ENCODE peak calls at places on chromosomes 5 and 9, in five cellular contexts. W is CD8-positive, alpha-beta T cell; D is right lobe of liver; I is GM13976; K is kidney epithelial cell. S is an unnamed sample.

GRCh38 chr5:66828551-66829421 is 232.6 kb downstream of the MAST4 start:
- DNase-seq in W (peak; percentile 55), K (peak; percentile 81), I (no peak), D (peak; percentile 58), S (peak; percentile 72)

GRCh38 chr5:76084496-76085285 is 1.5 kb downstream of the SV2C start:
- DNase-seq in D (no peak), K (no peak), I (peak; percentile 33), W (no peak), S (no peak)

GRCh38 chr9:131677445-131678180 is 62.3 kb downstream of the RAPGEF1 start:
- DNase-seq in D (no peak), W (no peak), I (no peak), K (no peak), S (no peak)

GRCh38 chr9:126421567-126422428 is 95.2 kb downstream of the MVB12B start:
- DNase-seq in K (no peak), I (no peak), W (no peak), D (no peak), S (no peak)

GRCh38 chr9:127061411-127061810 is 61.0 kb downstream of the ANGPTL2 start:
- DNase-seq in D (no peak), W (no peak), I (no peak), K (no peak), S (no peak)

GRCh38 chr5:11277323-11277722 is 516.3 kb upstream of the DAP start:
- DNase-seq in K (no peak), D (no peak), I (no peak), W (no peak), S (no peak)

GRCh38 chr9:16912197-16912596 is 41.7 kb upstream of the BNC2 start:
- DNase-seq in W (no peak), D (no peak), K (no peak), I (no peak), S (no peak)

GRCh38 chr9:4238522-4238921 is 61.3 kb downstream of the GLIS3 start:
- DNase-seq in K (peak; percentile 69), I (no peak), D (no peak), W (no peak), S (no peak)

GRCh38 chr5:73436535-73437125 is 11.9 kb downstream of the FOXD1 start:
- DNase-seq in K (no peak), I (peak; percentile 39), W (no peak), D (no peak), S (no peak)

GRCh38 chr9:83432104-83432627 is 106.0 kb downstream of the FRMD3 start:
- DNase-seq in I (no peak), D (peak; percentile 60), K (peak; percentile 29), W (no peak), S (no peak)

GRCh38 chr9:70677336-70677735 is 262.9 kb upstream of the KLF9 start:
- DNase-seq in I (no peak), K (no peak), W (no peak), D (no peak), S (no peak)

DNA sequence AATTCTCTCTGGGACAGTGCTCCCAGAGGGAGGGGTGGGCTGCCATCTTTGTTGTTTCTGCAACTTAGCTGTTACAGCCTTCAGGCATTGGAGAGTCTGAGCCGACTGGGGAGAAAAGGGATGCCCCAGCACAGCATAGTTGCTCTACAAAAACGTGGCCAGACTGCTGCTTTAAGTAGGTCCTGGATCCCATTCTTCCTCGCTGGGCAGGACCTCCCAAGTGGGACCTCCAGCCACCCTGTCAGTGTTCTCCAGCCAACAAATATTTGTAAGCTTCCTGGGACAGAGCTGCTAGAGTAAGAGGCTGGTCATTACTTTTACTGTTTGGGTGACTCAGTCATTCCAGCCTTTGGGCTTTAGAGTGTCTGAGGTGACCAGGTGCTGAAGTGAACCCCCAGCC is 292.7 kb upstream of the NREP start:
- DNase-seq in K (no peak), I (no peak), D (no peak), W (no peak), S (no peak)
- TF ChIP-seq CTCF in K (no peak), I (no peak), D (no peak), W (no peak), S (no peak)

GRCh38 chr5:6759401-6759800 is 46.2 kb downstream of the TENT4A start:
- DNase-seq in D (peak; percentile 77), W (no peak), K (peak; percentile 80), I (peak; percentile 27), S (no peak)
- TF ChIP-seq CTCF in D (peak; percentile 9), W (no peak), K (no peak), I (no peak), S (no peak)

GRCh38 chr5:164472150-164472549 is 966.7 kb downstream of the MAT2B start:
- DNase-seq in W (no peak), K (no peak), I (no peak), D (no peak), S (no peak)

GRCh38 chr5:164481270-164481669 is 975.9 kb downstream of the MAT2B start:
- DNase-seq in K (no peak), D (no peak), I (no peak), W (no peak), S (no peak)

DNA sequence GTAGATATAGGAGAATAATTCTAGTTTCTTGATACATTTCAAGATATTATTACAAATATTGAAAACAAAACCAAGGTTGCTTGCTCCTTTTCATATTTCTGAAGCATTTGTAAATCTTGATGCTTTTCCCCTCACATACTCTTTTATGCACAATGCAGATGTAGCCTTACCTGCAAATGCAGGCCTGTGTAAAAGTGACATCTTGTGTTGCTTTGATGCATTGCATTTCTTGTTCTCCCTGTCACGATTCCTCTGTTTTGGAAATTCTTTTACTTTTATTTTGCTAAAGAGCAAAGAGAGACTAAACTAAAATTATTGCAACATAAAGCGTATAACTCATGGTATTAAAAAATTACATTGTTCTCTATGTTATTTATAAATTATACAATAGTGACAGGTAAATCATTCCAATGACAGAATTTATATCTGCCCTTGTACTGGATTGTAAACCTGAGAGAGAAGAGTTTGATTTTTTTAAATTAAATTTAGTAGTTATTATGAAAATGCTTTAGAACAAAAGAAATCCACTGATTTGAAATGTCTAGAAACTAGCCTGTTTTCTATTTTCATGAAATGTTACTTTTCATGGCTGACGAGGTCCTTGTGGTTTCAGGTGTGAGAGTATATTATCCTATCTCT is 970.0 kb downstream of the MAT2B start:
- DNase-seq in D (no peak), K (no peak), W (no peak), I (peak; percentile 3), S (no peak)
- TF ChIP-seq CTCF in D (peak; percentile 55), K (peak; percentile 64), W (no peak), I (peak; percentile 16), S (no peak)

DNA sequence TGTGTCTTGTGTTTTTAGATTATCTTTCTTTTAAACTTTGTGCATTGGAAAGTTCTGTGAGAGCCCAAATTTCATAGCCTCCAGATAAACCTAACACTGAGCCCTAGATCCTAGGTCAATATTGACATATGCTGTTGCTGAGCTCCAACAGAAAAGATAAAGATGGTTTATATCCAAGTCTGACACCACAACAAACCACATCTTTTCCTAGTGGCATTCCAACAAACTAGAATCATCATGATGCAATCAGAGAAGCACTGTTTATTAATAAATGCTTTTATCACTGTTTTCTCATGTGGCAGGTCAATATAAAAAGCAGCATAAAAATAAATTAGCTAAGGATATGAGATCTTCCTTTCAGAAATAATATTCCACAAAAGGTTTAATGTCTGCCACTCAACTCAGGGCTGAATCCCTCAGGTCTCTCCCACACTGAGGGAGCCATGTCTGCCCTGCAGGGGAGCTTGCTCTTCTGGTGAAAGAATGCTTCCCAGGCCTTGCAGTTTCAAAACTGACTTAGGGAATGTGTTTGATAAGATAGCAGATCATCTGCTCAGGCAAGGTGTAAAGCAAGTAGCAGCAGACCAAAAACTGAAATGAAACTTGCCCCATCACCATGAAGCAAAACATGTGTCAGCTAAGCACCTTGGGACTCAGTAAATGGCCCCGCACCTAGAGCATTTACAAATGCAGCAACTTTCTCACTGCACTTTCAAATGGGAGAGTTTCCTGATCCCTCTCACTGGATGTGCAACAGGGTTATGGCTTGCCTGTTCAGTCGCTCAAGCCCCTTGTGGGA is 493.0 kb downstream of the AGTPBP1 start:
- DNase-seq in D (no peak), I (no peak), K (peak; percentile 47), W (no peak), S (no peak)
- TF ChIP-seq CTCF in D (no peak), I (no peak), K (no peak), W (no peak), S (no peak)

GRCh38 chr5:177495243-177496060 is 2.0 kb downstream of the PDLIM7 start:
- DNase-seq in W (no peak), K (peak; percentile 77), D (no peak), I (no peak), S (peak; percentile 70)

GRCh38 chr5:177494356-177495195 is 2.8 kb downstream of the PDLIM7 start:
- DNase-seq in D (no peak), I (no peak), W (no peak), K (peak; percentile 79), S (peak; percentile 95)

GRCh38 chr5:177497011-177497296 is 450 bp downstream of the PDLIM7 start:
- DNase-seq in K (no peak), I (no peak), D (no peak), W (no peak), S (no peak)

GRCh38 chr5:177497297-177498012 is at the start of gene PDLIM7:
- DNase-seq in I (peak; percentile 98), D (peak; percentile 96), W (peak; percentile 92), K (peak; percentile 85), S (peak; percentile 95)

DNA sequence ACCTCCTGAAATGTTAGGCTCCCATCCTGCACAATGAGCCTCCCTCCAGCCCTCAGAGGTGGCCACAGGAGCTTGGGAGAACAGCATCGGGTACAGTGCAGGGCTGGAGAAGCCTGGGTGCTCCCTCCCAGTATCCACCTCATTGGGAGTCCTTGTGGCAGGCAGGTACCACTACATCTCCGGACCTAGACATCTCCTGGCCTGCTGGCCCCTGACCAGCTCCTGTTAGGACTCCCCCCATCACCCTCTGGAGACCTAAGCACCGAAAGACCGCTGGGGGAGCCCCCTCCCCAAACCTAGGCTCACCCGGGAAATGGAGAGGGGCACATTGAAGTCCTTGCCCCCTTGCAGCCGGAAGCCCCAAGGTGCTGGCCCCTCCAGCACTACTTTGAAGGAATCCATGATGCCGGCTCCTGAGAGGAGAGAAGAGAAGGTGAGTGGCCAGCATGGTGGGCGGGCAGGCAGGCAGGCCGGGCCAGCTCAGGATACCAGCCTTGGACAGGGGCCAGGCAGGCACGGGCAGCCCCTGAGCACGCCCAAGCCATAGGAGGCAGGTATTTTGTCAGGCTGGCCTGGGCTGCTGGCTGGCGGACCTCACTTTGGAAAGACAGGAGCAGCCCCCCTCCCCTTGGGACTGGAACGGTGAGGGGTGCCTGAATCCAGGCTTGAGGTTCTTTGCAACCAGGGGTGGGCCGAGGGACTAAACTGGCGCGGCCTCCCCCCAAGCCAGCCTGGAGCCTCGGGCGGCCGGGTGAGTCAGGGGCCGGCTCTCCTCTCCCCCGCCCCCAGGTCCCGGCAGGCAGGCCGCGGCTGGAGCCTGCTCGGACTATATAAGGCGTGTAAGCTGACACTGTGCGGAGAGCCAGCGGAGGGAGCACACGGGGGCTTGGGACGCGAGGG is 1.0 kb downstream of the PDLIM7 start:
- DNase-seq in W (no peak), K (peak; percentile 65), D (peak; percentile 66), I (peak; percentile 78), S (peak; percentile 73)
- TF ChIP-seq CTCF in W (no peak), K (peak; percentile 46), D (no peak), I (no peak), S (peak; percentile 34)

S was measured in CD14-positive monocyte.